ENCODE peak calls at places on chromosomes 4 and X, in seven cellular contexts. Q, X, T, O, R, M and J are unnamed samples. For H3K4me1, the result is how much of the 10 kb centered on the place peaks cover.

GRCh38 chrX:100449696-100450606 is 39.9 kb upstream of the PCDH19 start:
- DNase-seq in T (no peak), O (no peak), Q (no peak), M (no peak), R (no peak), X (no peak), J (no peak)

GRCh38 chr4:143506031-143506430 is 7.5 kb upstream of the SMARCA5 start:
- DNase-seq in R (no peak), M (no peak), X (no peak), T (no peak), Q (no peak), O (no peak), J (no peak)

GRCh38 chrX:47611926-47612325 is 7.7 kb downstream of the SYN1 start:
- DNase-seq in O (no peak), T (no peak), X (no peak), Q (no peak), R (no peak), M (no peak), J (no peak)

GRCh38 chr4:41143721-41144379 is 70.5 kb downstream of the APBB2 start:
- DNase-seq in M (no peak), O (no peak), R (no peak), X (no peak), T (no peak), Q (no peak), J (no peak)

GRCh38 chrX:40094041-40094899 is 3.5 kb downstream of the BCOR start:
- DNase-seq in R (no peak), Q (no peak), T (peak), X (no peak), M (peak), O (no peak), J (no peak)

GRCh38 chrX:103879339-103879738 is 47.3 kb upstream of the RAB9B start:
- DNase-seq in R (no peak), Q (no peak), M (no peak), T (no peak), O (no peak), X (no peak), J (no peak)

GRCh38 chr4:155571184-155571944 is 95.3 kb upstream of the GUCY1A1 start:
- DNase-seq in Q (no peak), T (peak), X (no peak), R (no peak), O (no peak), M (no peak), J (no peak)

GRCh38 chrX:6667048-6667768 is 132.3 kb upstream of the VCX3A start:
- DNase-seq in T (no peak), M (no peak), X (no peak), O (no peak), R (no peak), Q (no peak), J (no peak)

GRCh38 chrX:138858946-138859345 is 147.4 kb upstream of the FGF13 start:
- DNase-seq in R (no peak), M (no peak), X (no peak), T (no peak), Q (no peak), O (no peak), J (no peak)

GRCh38 chrX:118552501-118552900 is 56.9 kb downstream of the DOCK11 start:
- DNase-seq in X (peak), Q (no peak), M (no peak), O (no peak), T (no peak), R (no peak), J (no peak)

GRCh38 chr4:123327846-123328447 is 68.6 kb upstream of the SPRY1 start:
- DNase-seq in R (no peak), O (no peak), M (no peak), X (no peak), Q (no peak), T (no peak), J (no peak)

GRCh38 chr4:153207561-153207960 is 3.3 kb downstream of the TRIM2 start:
- DNase-seq in M (no peak), O (peak), T (peak), X (no peak), R (no peak), Q (peak), J (no peak)

GRCh38 chr4:107276052-107276451 is 239.9 kb upstream of the DKK2 start:
- DNase-seq in X (no peak), Q (no peak), R (no peak), M (no peak), O (no peak), T (no peak), J (no peak)

GRCh38 chr4:41364871-41365270 is 108.1 kb downstream of the UCHL1 start:
- DNase-seq in M (no peak), T (no peak), X (no peak), O (no peak), Q (no peak), R (no peak), J (no peak)

GRCh38 chrX:129678176-129678880 is 23.6 kb upstream of the APLN start:
- DNase-seq in T (peak), O (no peak), R (no peak), M (no peak), X (no peak), Q (no peak), J (no peak)

GRCh38 chr4:150080875-150081274 is 2.6 kb downstream of the DCLK2 start:
- DNase-seq in R (no peak), T (no peak), X (no peak), M (no peak), Q (no peak), O (peak), J (no peak)

GRCh38 chrX:44651347-44651746 is 108.7 kb upstream of the FUNDC1 start:
- DNase-seq in R (no peak), T (peak), X (peak), M (peak), O (no peak), Q (no peak), J (peak)

DNA sequence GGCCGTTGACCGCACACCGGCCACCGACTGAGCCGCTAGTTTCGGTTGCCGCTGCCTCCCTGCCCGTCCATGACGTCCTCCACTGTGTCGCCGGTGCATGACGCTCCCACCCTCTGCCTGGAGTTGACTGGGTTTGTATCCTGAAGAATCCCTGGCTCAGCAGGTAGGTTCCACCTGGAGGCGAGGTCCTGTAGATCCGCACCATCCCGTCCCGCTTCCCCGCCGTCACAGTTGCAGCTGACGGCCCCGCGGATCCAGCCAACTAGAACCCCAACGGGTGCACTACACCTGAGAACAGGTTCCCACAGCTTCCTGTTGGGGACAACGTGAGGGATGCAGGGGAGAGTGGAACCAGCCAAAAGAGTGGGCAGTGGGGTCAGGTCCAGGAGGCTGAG is 881 bp upstream of the SLBP start:
- DNase-seq in Q (peak), R (no peak), X (no peak), M (no peak), O (no peak), T (no peak), J (no peak)
- H3K4me1 ChIP-seq in Q (under half), R (under half), X (under half), M (under half), O (half or more), T (under half), J (under half)

DNA sequence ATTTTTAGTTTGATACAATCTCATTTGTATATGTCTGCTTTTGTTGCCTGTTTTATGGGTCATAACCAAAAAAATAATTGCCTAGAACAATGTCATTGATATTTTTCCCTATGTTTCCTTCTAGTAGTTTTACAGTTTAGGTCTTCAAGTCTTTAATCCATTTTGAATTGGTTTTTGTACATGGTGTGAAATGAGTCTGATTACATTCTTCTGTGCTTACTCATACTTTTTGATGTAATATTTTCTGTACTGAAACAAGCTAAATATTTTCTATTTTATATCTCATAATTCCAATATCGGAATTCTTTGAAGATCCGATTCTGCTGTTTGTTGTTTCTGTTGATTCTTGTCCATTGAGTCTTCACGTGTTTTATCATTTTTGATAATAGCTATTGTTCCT is 10.6 kb downstream of the TMEM156 start:
- DNase-seq in O (no peak), Q (no peak), R (no peak), T (no peak), M (no peak), X (no peak), J (no peak)
- TF ChIP-seq YY1 in O (no peak), Q (no peak), R (no peak), T (no peak), M (no peak), X (no peak), J (no peak)

DNA sequence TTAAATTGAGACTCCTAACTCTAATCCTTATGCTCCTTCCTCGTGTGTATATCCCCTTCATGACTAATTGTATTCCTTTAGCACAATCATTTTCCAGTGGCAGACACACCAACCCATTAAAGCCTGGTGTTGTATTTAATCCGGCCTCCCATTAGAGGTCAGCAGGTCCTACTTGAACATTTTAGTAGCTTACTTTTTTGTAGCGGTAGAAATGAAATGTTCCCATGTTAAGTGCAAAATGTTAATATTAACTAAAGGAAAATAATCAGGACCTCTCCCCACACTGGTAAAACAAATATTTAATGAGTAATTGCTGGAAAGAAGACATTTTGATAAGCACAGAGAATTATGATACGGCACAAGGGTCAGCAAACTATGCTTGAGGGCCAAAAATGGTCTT is 3.4 kb downstream of the RAB33B start:
- DNase-seq in Q (no peak), O (no peak), R (no peak), M (no peak), T (no peak), X (no peak), J (no peak)
- H3K4me1 ChIP-seq in Q (under half), O (under half), R (under half), M (under half), T (under half), X (under half), J (under half)

DNA sequence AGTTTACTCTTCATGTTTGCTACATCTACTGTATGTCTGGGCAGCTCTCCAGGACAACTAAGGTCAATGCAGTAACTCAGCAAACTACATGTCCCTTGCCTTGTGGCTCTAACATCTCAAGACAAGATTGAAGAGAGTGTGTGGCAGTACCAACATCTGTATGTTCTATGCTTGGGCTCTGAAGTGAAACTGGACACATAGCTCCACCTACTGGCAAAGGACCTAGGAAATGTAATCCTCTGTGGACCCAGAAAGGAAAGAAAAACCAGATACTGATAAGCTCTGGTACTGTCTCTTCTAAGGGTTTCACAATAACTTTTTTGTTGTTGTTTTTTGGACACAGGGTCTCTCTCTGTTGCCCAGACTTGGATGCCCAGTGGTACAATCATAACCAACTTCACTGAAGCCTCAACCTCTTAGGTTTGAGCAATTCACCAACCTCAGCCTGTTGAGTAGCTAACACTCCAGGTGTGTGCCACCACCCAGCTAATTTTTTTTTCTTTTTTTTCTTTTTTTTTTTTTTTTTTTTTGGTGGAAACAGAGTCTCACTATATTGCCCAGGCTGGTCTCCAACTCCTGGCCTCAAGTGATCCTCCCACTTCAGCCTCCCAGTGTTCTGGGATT is 64.1 kb downstream of the QDPR start:
- DNase-seq in M (peak), R (peak), O (peak), T (peak), X (peak), Q (peak), J (peak)
- TF ChIP-seq YY1 in M (no peak), R (no peak), O (no peak), T (no peak), X (no peak), Q (no peak), J (no peak)